ENCODE peak calls at places on chromosomes 13 and 19, in eight cellular contexts. S is tibial nerve, B is vagina, T is stomach, X is suprapubic skin, I is heart left ventricle, L is psoas muscle, R is A549. F is an unnamed sample. For H3K4me1 and H3K9me3, the result is how much of the 10 kb centered on the place peaks cover.

GRCh38 chr19:51771369-51771768 is 10.4 kb downstream of the FPR2 start:
- DNase-seq in S (no peak), T (no peak), B (no peak), X (no peak), R (no peak), L (no peak), I (no peak), F (no peak)

GRCh38 chr13:113926301-113926761 is 47.5 kb downstream of the C13orf46 start:
- DNase-seq in T (peak), I (no peak), X (peak), R (no peak), L (no peak), S (peak), B (no peak), F (no peak)

GRCh38 chr13:100694722-100695644 is 20.4 kb upstream of the TMTC4 start:
- DNase-seq in B (no peak), T (peak), I (no peak), R (peak), S (no peak), L (no peak), X (no peak), F (peak)

GRCh38 chr13:113800576-113800926 is 41.5 kb downstream of the TMEM255B start:
- DNase-seq in S (no peak), T (no peak), R (no peak), L (no peak), B (no peak), I (no peak), X (peak), F (no peak)

GRCh38 chr13:94318418-94318817 is 161.1 kb downstream of the DCT start:
- DNase-seq in T (no peak), L (no peak), I (no peak), B (no peak), X (no peak), R (no peak), S (no peak), F (no peak)

GRCh38 chr13:52428295-52428694 is 22.1 kb downstream of the VPS36 start:
- DNase-seq in R (no peak), S (no peak), B (no peak), L (no peak), T (peak), X (no peak), I (peak), F (no peak)

GRCh38 chr19:5804516-5805464 is at the start of gene NRTN:
- DNase-seq in R (peak), L (no peak), X (no peak), B (no peak), T (peak), S (no peak), I (peak), F (no peak)

GRCh38 chr13:52652980-52653303 is 306 bp downstream of the SUGT1 start:
- DNase-seq in L (no peak), I (no peak), X (no peak), S (no peak), R (peak), B (no peak), T (no peak), F (no peak)

GRCh38 chr13:20997301-20998061 is 63.9 kb downstream of the LATS2 start:
- DNase-seq in L (no peak), B (no peak), S (no peak), I (peak), R (no peak), T (no peak), X (no peak), F (no peak)

GRCh38 chr13:75426421-75426820 is 55.5 kb downstream of the TBC1D4 start:
- DNase-seq in L (no peak), T (no peak), B (no peak), R (no peak), X (no peak), S (no peak), I (no peak), F (no peak)

GRCh38 chr13:35984776-35985453 is 146.3 kb downstream of the DCLK1 start:
- DNase-seq in S (no peak), I (no peak), R (no peak), L (no peak), B (no peak), X (no peak), T (no peak), F (no peak)

GRCh38 chr19:14507704-14508246 is 10.4 kb downstream of the DNAJB1 start:
- DNase-seq in L (no peak), T (no peak), X (no peak), S (no peak), B (no peak), I (no peak), R (no peak), F (no peak)

GRCh38 chr19:33396701-33397535 is 23.4 kb downstream of the CEBPG start:
- DNase-seq in R (no peak), T (no peak), I (no peak), S (no peak), L (peak), X (peak), B (no peak), F (no peak)

GRCh38 chr13:113742000-113742441 is 17.0 kb upstream of the TMEM255B start:
- DNase-seq in L (peak), T (peak), B (no peak), I (no peak), S (no peak), R (no peak), X (peak), F (peak)

GRCh38 chr19:572891-573825 is 762 bp downstream of the BSG start:
- DNase-seq in B (no peak), T (peak), X (peak), R (no peak), L (peak), S (no peak), I (no peak), F (peak)

GRCh38 chr19:14450168-14450874 is 17.2 kb downstream of the PKN1 start:
- DNase-seq in L (peak), I (peak), B (no peak), X (no peak), R (peak), T (no peak), S (no peak), F (no peak)

GRCh38 chr19:48991823-48992570 is 1.1 kb downstream of the GYS1 start:
- DNase-seq in X (no peak), L (peak), R (peak), I (peak), S (peak), B (no peak), T (peak), F (peak)

GRCh38 chr19:40762754-40763153 is 11.8 kb downstream of the SNRPA start:
- DNase-seq in X (no peak), L (no peak), R (no peak), S (no peak), B (no peak), T (no peak), I (no peak), F (no peak)

GRCh38 chr19:6071103-6071485 is 39.2 kb downstream of the RFX2 start:
- DNase-seq in S (no peak), T (no peak), L (no peak), X (peak), R (no peak), B (no peak), I (no peak), F (no peak)

GRCh38 chr19:34639491-34640085 is 37.4 kb downstream of the SCGB2B2 start:
- DNase-seq in R (peak), L (no peak), B (no peak), T (peak), S (no peak), I (peak), X (no peak), F (peak)

GRCh38 chr19:23415561-23416191 is 20.4 kb upstream of the ZNF91 start:
- DNase-seq in T (no peak), R (no peak), X (no peak), L (no peak), B (no peak), I (peak), S (no peak), F (peak)

GRCh38 chr13:41345921-41346589 is 35.0 kb downstream of the NAA16 start:
- DNase-seq in T (no peak), L (no peak), S (no peak), B (no peak), I (no peak), X (no peak), R (no peak), F (no peak)

GRCh38 chr13:28246891-28247290 is 108.5 kb downstream of the PAN3 start:
- DNase-seq in X (no peak), L (no peak), S (no peak), R (no peak), T (no peak), B (no peak), I (no peak), F (no peak)

GRCh38 chr13:53069800-53070199 is 41.2 kb downstream of the OLFM4 start:
- DNase-seq in T (no peak), B (no peak), L (no peak), X (no peak), R (no peak), S (no peak), I (no peak), F (no peak)

GRCh38 chr19:4414144-4414799 is 11.8 kb downstream of the CHAF1A start:
- DNase-seq in I (no peak), X (no peak), L (no peak), T (no peak), S (no peak), B (no peak), R (no peak), F (no peak)

GRCh38 chr19:55909801-55910200 is 22.3 kb downstream of the NLRP13 start:
- DNase-seq in B (peak), R (no peak), X (no peak), S (no peak), T (no peak), I (no peak), L (no peak), F (no peak)

GRCh38 chr13:87169337-87169736 is 501.8 kb upstream of the SLITRK5 start:
- DNase-seq in I (no peak), T (no peak), X (no peak), B (no peak), S (no peak), L (no peak), R (no peak), F (no peak)

GRCh38 chr13:105997436-105998232 is 537.8 kb downstream of the EFNB2 start:
- DNase-seq in T (no peak), I (no peak), B (no peak), L (no peak), X (no peak), R (no peak), S (no peak), F (no peak)

GRCh38 chr13:46614582-46614981 is 61.6 kb downstream of the LRCH1 start:
- DNase-seq in R (peak), L (no peak), I (no peak), S (no peak), B (no peak), T (no peak), X (no peak), F (no peak)

GRCh38 chr13:41295973-41296372 is 15.1 kb upstream of the NAA16 start:
- DNase-seq in B (no peak), I (no peak), S (no peak), X (no peak), T (no peak), L (no peak), R (no peak), F (no peak)

GRCh38 chr19:30340724-30341595 is 31.2 kb upstream of the ZNF536 start:
- DNase-seq in L (no peak), T (peak), R (no peak), S (no peak), B (no peak), X (no peak), I (no peak), F (no peak)

GRCh38 chr13:33642374-33643065 is 175.4 kb upstream of the RFC3 start:
- DNase-seq in T (no peak), R (peak), B (no peak), X (peak), L (peak), S (peak), I (peak), F (no peak)

GRCh38 chr19:13644648-13645047 is 119.7 kb upstream of the MRI1 start:
- DNase-seq in B (no peak), X (no peak), R (no peak), L (no peak), I (no peak), T (no peak), S (no peak), F (no peak)

GRCh38 chr19:12789904-12790619 is 1.2 kb upstream of the JUNB start:
- DNase-seq in B (no peak), I (peak), T (peak), S (peak), R (peak), L (peak), X (peak), F (peak)

GRCh38 chr13:31394491-31394890 is 194.7 kb downstream of the B3GLCT start:
- DNase-seq in R (no peak), L (no peak), B (no peak), I (no peak), X (no peak), S (no peak), T (no peak), F (no peak)

GRCh38 chr13:97757807-97758206 is 195.7 kb upstream of the IPO5 start:
- DNase-seq in I (no peak), S (no peak), B (no peak), T (no peak), R (no peak), X (no peak), L (peak), F (no peak)

GRCh38 chr19:10228393-10228792 is 2.7 kb downstream of the S1PR2 start:
- DNase-seq in S (no peak), L (no peak), R (no peak), I (no peak), X (no peak), T (no peak), B (no peak), F (no peak)

DNA sequence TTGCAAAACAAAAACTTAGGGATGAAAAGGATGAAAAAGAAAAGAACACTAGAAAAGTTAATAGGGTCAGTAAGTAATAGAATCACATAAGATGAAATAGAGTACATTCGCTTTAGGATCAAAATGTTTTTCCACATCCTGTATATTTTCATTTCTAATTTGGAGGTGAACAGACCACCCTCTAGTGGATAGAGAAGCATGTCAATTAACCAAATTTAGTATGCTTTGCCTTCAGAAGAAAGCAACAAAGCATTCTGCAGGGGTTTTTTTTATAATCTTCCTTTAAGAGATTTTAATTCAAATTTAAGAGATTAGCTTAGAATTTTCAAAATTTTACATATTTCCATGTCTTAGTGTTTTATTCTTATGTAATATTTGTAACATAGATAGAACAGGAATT is 610.9 kb upstream of the SGCG start:
- DNase-seq in X (no peak), B (no peak), S (no peak), T (no peak), I (no peak), L (no peak), R (no peak), F (no peak)
- TF ChIP-seq CTCF in X (no peak), B (no peak), S (no peak), T (no peak), I (no peak), L (no peak), R (no peak), F (no peak)

GRCh38 chr13:110131424-110131823 is 175.5 kb downstream of the COL4A1 start:
- DNase-seq in X (no peak), T (no peak), L (no peak), R (no peak), I (no peak), S (no peak), B (no peak), F (no peak)
- H3K4me1 ChIP-seq in X (under half), T (under half), L (under half), R (under half), I (under half), S (under half), B (under half), F (under half)

GRCh38 chr19:17237747-17238706 is 7.7 kb downstream of the NR2F6 start:
- DNase-seq in R (no peak), X (no peak), S (no peak), B (no peak), L (no peak), I (no peak), T (no peak), F (no peak)

GRCh38 chr19:17242431-17243208 is 3.1 kb downstream of the NR2F6 start:
- DNase-seq in R (no peak), T (no peak), B (no peak), X (no peak), I (no peak), L (no peak), S (no peak), F (peak)

GRCh38 chr19:17240855-17241399 is 4.8 kb downstream of the NR2F6 start:
- DNase-seq in S (no peak), I (no peak), X (no peak), L (no peak), B (no peak), R (no peak), T (no peak), F (no peak)

GRCh38 chr19:17243340-17243853 is 2.3 kb downstream of the NR2F6 start:
- DNase-seq in L (no peak), T (no peak), I (no peak), B (no peak), S (no peak), X (no peak), R (no peak), F (peak)

GRCh38 chr19:17240062-17240854 is 5.5 kb downstream of the NR2F6 start:
- DNase-seq in L (no peak), I (no peak), S (no peak), T (peak), B (no peak), X (no peak), R (no peak), F (no peak)
- H3K9me3 ChIP-seq in L (under half), I (under half), S (under half), T (under half), B (under half), X (under half), R (under half), F (under half)

GRCh38 chr13:23350009-23350408 is 83.5 kb downstream of the SACS start:
- DNase-seq in T (no peak), L (no peak), R (peak), I (no peak), X (no peak), S (no peak), B (no peak), F (no peak)

GRCh38 chr13:23349127-23349897 is 84.2 kb downstream of the SACS start:
- DNase-seq in L (no peak), S (no peak), T (no peak), I (no peak), X (no peak), B (no peak), R (no peak), F (no peak)

GRCh38 chr13:23347601-23348000 is 85.9 kb downstream of the SACS start:
- DNase-seq in I (no peak), R (no peak), T (no peak), S (no peak), B (no peak), L (no peak), X (no peak), F (no peak)

GRCh38 chr13:23344923-23345322 is 88.6 kb downstream of the SACS start:
- DNase-seq in X (no peak), I (no peak), R (no peak), B (no peak), L (no peak), T (no peak), S (no peak), F (no peak)

GRCh38 chr13:23348270-23349126 is 85.0 kb downstream of the SACS start:
- DNase-seq in X (no peak), B (no peak), T (no peak), L (no peak), S (no peak), I (no peak), R (no peak), F (no peak)
- TF ChIP-seq CTCF in X (no peak), B (no peak), T (no peak), L (no peak), S (no peak), I (no peak), R (no peak), F (no peak)

GRCh38 chr19:18421371-18421959 is 2.3 kb downstream of the SSBP4 start:
- DNase-seq in I (no peak), B (no peak), T (no peak), X (no peak), S (no peak), R (no peak), L (no peak), F (no peak)
- H3K4me1 ChIP-seq in I (under half), B (half or more), T (half or more), X (half or more), S (half or more), R (under half), L (half or more), F (under half)

GRCh38 chr19:54551293-54551692 is 22.3 kb upstream of the LILRA2 start:
- DNase-seq in T (no peak), L (no peak), I (no peak), R (no peak), B (no peak), X (no peak), S (no peak), F (no peak)

GRCh38 chr19:54554896-54555295 is 18.7 kb upstream of the LILRA2 start:
- DNase-seq in B (no peak), I (no peak), L (no peak), X (no peak), R (no peak), T (no peak), S (no peak), F (no peak)

GRCh38 chr19:54552913-54553310 is 20.7 kb upstream of the LILRA2 start:
- DNase-seq in I (no peak), S (no peak), T (no peak), R (no peak), L (no peak), X (no peak), B (no peak), F (no peak)

GRCh38 chr19:54554006-54554405 is 19.6 kb upstream of the LILRA2 start:
- DNase-seq in B (no peak), X (no peak), I (no peak), R (no peak), L (no peak), S (no peak), T (no peak), F (no peak)

GRCh38 chr19:54551950-54552912 is 21.4 kb upstream of the LILRA2 start:
- DNase-seq in T (no peak), B (no peak), R (no peak), I (no peak), X (no peak), L (peak), S (no peak), F (peak)
- H3K9me3 ChIP-seq in T (under half), B (under half), R (under half), I (under half), X (under half), L (under half), S (under half), F (under half)

DNA sequence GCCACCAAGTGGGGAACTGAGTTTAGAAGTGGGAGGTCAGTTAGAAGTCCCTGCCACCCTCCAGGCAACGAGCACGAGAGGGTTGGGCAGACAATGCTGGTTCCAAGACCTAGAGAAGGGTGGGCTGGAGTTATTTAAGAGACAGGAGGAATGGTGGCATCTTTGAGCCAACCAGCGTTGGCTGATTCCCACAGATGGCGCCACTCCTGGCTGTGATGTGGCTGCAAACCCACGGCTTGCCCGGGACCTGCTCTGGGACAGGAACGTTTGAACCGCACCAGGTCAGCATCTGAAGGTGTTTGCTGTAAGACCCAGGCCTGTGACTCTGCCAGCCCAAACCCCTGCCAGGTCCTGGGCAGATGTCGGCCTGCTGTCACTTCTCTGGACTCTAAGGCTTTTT is 42.8 kb downstream of the BICRA start:
- DNase-seq in T (no peak), X (no peak), R (no peak), L (no peak), I (no peak), B (no peak), S (no peak), F (no peak)
- TF ChIP-seq CTCF in T (no peak), X (no peak), R (peak), L (no peak), I (no peak), B (no peak), S (no peak), F (no peak)

F was measured in thyroid gland.